ENCODE peak calls at places on chromosomes 16 and 17, in six cellular contexts. F, E, W, J, Q and P are unnamed samples.

GRCh38 chr17:8662076-8662831 is 31.7 kb upstream of the MYH10 start:
- DNase-seq in E (no peak), W (no peak), Q (no peak), F (no peak), J (no peak), P (no peak)

GRCh38 chr16:2867987-2868789 is 10.2 kb upstream of the PRSS22 start:
- DNase-seq in E (peak; percentile 93), F (peak; percentile 98), Q (peak; percentile 96), J (peak; percentile 97), W (peak; percentile 98), P (peak; percentile 90)

GRCh38 chr17:34285304-34285792 is at the start of gene CCL11:
- DNase-seq in F (no peak), Q (no peak), E (no peak), W (no peak), J (no peak), P (no peak)

GRCh38 chr17:61460796-61461585 is 8.8 kb downstream of the TBX4 start:
- DNase-seq in E (no peak), F (no peak), W (no peak), Q (no peak), J (peak; percentile 8), P (no peak)

GRCh38 chr16:63066552-63066951 is 1030.3 kb upstream of the CDH8 start:
- DNase-seq in J (no peak), E (no peak), W (no peak), Q (no peak), F (no peak), P (no peak)

GRCh38 chr17:58354541-58355216 is 2.7 kb upstream of the SUPT4H1 start:
- DNase-seq in W (no peak), E (no peak), Q (no peak), F (no peak), J (no peak), P (no peak)

GRCh38 chr17:83056583-83057396 is 22.6 kb upstream of the METRNL start:
- DNase-seq in F (no peak), Q (peak; percentile 21), W (no peak), E (no peak), J (no peak), P (peak; percentile 88)

GRCh38 chr17:9828296-9829059 is 2.8 kb downstream of the GLP2R start:
- DNase-seq in E (no peak), F (no peak), W (no peak), J (no peak), Q (no peak), P (no peak)

GRCh38 chr16:85844169-85844481 is 44.6 kb downstream of the COX4I1 start:
- DNase-seq in F (no peak), W (no peak), J (no peak), Q (no peak), E (no peak), P (no peak)

DNA sequence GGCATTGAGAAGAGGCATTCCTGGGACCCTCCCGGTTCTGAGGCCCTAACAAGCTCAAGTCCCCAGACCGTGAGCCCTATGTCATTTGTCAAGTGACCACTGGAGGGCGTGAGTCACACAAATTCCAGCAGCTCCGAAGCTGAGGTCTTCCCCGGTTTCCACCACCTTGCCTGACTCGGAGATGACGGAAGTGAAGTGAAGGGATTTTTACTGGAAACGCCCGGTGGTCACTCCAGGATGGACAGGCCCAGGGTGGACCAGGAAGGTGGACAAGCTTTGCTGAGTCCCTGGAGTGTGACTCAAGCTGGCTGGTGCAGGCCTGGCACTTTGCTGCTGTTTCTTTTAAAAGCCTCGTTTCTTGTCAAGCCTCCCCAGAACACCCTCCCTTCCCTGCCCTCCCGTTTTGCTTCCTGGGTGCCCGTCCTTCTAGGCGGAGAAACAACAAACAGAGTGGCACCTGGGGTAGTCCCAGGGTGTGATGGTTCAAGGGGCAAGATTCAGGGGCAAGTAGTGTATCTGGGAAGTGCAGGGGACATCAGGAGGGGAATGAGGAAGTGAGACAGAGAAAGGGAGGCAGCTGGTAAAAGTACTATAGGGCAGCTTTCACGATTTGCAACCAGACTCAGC is 5.3 kb upstream of the NOS2 start:
- DNase-seq in Q (peak; percentile 86), J (peak; percentile 88), F (peak; percentile 93), W (peak; percentile 56), E (peak; percentile 79), P (peak; percentile 86)
- TF ChIP-seq POLR2A in Q (no peak), J (no peak), F (no peak), W (peak; percentile 30), E (no peak), P (no peak)

GRCh38 chr17:12995896-12996295 is 21.9 kb downstream of the ELAC2 start:
- DNase-seq in Q (no peak), J (no peak), W (no peak), E (no peak), F (no peak), P (no peak)
- TF ChIP-seq POLR2A in Q (no peak), J (no peak), W (no peak), E (no peak), F (no peak), P (no peak)

DNA sequence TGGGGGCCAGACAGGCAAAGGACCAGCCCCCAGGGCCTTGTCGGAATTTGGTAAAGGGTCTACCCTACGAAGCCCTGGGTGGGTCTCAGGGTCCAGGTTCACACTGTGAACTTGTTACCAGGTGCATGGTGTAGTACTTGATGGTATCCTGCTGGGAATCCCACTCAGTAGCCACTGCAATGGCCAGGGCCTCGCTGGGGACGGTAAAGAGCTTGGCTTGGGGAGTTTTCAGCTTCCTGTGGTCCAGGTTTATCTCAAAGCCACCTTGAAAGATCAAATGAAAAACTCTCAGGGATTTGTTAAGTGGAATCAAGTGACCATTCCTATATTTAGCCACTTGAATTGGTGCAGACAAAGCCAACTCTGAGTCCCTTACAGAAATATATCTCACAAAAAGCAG is 10.9 kb downstream of the ATPAF2 start:
- DNase-seq in J (no peak), F (no peak), Q (no peak), W (no peak), E (no peak), P (no peak)
- TF ChIP-seq POLR2A in J (no peak), F (no peak), Q (no peak), W (no peak), E (no peak), P (no peak)

DNA sequence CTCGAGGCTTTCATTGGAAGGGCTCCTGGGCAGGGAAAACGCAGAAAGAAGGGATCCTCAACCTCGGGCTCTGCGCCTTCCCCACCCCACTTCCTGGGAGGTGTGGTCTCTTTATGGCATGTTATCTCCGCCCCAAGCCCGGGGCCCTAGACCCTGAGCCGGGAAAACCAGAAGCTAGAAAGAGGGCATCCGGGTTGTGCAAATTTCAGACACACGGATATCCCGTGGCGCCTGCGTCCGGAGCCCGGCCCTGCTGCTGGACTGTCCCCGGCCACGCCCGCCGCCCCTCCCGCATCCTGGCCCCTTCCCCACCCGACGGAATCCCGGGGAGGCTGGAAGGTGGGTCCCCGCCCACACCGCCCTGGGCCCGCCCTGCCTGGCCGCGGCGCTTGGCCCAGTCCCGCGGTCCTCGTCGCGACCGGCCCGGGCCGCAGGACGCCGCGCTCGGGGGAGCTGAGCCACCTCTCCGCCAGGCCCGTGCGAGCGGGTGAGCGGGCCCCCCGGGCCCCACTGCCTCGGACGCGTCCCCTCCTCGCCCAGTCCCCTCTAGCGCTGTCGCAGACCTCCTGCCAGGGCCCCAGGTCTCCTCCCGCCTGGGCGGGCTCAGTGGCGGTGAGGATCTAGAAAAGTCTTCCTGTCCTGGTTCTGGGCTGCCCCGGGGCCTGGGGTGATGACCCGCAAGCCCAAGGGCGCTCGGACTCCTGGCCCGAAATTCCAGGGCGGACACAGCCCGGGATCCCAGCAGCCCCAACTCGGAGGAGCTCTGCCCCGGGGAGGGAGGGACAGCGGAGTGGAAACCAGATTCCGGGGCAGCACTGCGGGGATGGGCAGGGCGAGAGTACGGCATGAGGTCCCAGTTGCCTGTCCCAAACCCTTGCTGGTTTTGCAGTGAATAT is at the start of gene SLC16A5:
- DNase-seq in F (peak; percentile 99), W (peak; percentile 70), J (peak; percentile 98), Q (peak; percentile 85), E (peak; percentile 92), P (peak; percentile 84)
- TF ChIP-seq POLR2A in F (peak; percentile 87), W (no peak), J (peak; percentile 90), Q (no peak), E (peak; percentile 75), P (no peak)

DNA sequence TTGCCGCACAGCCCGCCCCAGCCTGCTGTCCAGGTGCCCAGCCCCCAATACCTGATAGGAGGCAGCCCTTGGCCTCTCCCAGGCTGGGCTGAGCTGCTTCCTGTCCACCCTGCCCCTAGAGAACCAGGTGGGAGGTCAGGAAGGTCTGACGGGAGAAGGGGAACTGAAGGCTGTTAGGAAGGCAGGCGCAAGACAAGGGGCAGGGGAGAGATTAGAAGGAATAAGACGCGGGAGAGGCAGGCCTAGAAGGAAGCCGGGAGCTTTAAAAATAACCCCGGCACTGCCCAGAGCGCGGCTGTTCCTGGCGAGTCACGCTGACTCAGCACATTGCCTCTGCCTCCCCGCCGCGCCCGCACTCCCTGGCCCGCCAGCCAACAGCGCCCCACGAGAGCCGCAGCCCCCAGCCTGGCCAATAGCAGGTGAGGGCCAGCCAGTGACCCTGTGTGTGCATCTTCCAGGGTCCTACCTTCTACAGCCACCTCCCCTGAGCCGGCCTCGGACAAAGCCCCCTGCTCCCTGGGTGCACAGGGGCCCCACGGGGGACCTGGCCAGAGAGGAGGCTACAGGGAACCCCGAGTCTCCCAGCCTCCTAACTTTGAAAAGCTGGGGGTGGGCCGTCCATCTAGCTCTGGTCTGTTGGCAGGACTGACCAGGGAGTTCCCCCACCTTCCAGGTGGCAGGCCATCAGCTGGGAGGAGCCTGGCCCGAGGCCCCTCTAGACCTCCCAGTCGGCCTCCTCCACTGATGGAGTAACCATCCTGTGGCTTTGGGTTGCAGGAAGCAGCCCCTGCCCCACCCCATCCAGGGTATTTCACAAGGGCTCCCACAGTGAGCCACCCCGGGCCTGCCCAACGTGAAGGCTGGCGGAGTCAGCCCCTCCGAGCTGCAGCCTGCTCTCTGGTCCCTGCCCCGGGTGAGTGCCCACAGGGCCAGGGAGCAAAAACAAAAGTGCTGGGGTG is 4.0 kb downstream of the MAFG start:
- DNase-seq in W (no peak), E (no peak), Q (peak; percentile 85), F (peak; percentile 83), J (peak; percentile 88), P (no peak)
- TF ChIP-seq POLR2A in W (no peak), E (no peak), Q (no peak), F (peak; percentile 18), J (no peak), P (no peak)

DNA sequence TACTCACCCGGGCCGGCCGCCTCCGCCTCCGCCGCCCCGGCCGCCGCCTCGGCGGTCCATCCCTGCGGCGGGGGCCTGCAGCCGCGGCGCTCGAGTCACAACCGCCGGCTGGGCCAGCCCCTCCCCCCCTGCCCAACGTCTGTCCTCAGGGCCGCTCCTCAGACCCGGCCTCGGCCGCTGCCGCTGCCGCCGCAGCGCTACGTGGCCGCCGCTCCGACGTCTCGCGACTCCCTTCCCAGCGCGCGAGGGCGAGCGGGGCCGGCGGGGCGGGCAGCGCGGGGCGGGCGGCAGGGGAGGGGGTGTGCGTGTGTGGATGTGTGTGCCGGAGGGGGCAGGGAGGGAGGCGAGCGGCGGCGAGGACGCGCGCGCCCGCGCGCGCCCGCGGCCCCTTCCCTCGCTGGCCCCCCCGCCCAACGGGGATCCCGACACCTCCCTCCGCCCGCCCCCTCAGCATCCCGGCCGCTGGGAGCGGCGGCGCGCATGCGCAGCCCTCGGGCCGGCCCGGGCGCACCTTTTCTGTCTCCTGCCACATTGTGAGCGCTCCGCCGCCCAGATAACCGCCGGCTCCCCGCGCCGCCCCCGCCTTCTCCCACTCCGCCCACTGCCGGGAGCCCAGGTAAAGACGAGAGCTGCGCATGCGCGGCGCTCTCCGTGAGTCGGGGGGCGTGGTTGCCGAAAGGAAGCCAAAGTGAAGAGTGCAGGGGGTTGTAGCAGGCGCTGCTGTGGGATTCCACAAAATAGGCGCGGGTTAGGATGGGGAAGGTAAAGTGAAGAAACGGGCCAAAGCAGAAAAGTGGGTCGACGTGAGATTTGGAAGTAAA is at the start of gene ZNF652:
- DNase-seq in F (peak; percentile 97), E (peak; percentile 95), W (peak; percentile 93), J (peak; percentile 95), Q (peak; percentile 97), P (peak; percentile 97)
- TF ChIP-seq POLR2A in F (peak; percentile 39), E (peak; percentile 60), W (no peak), J (peak; percentile 29), Q (no peak), P (no peak)

GRCh38 chr17:17280613-17281549 is at the start of gene COPS3:
- DNase-seq in J (peak; percentile 99), E (peak; percentile 99), F (peak; percentile 100), W (peak; percentile 88), Q (peak; percentile 99), P (peak; percentile 97)
- TF ChIP-seq POLR2A in J (peak; percentile 87), E (peak; percentile 60), F (peak; percentile 77), W (peak; percentile 94), Q (peak; percentile 43), P (no peak)